ENCODE peak calls at places on chromosomes 12 and 14, in five cellular contexts. M, S, R, A and N are unnamed samples.

GRCh38 chr14:36451346-36452065 is 68.5 kb downstream of the NKX2-1 start:
- DNase-seq in M (peak), S (no peak), R (no peak), A (no peak), N (no peak)

GRCh38 chr14:95471526-95472304 is 44.7 kb downstream of the SYNE3 start:
- DNase-seq in M (no peak), S (no peak), R (no peak), A (no peak), N (no peak)

GRCh38 chr12:88472775-88473174 is 107.5 kb downstream of the KITLG start:
- DNase-seq in M (peak), S (no peak), R (no peak), A (no peak), N (no peak)

GRCh38 chr12:53938276-53939140 is at the start of gene HOXC13:
- DNase-seq in M (peak), S (peak), R (peak), A (no peak), N (peak)

GRCh38 chr12:1696800-1697199 is 5.9 kb downstream of the ADIPOR2 start:
- DNase-seq in M (no peak), S (no peak), R (no peak), A (no peak), N (no peak)

GRCh38 chr14:31936100-31936499 is 141.0 kb upstream of the ARHGAP5 start:
- DNase-seq in M (no peak), S (no peak), R (no peak), A (no peak), N (no peak)

GRCh38 chr14:32244404-32244803 is 41.3 kb upstream of the RNU6-8 start:
- DNase-seq in M (no peak), S (no peak), R (no peak), A (no peak), N (no peak)

GRCh38 chr12:666766-667308 is 3.6 kb upstream of the NINJ2 start:
- DNase-seq in M (peak), S (peak), R (no peak), A (peak), N (peak)

GRCh38 chr12:62934799-62935674 is at the start of gene PPM1H:
- DNase-seq in M (no peak), S (peak), R (peak), A (peak), N (peak)

GRCh38 chr14:49892301-49892635 is 614 bp upstream of the ARF6 start:
- DNase-seq in M (peak), S (peak), R (peak), A (peak), N (peak)

GRCh38 chr12:69329669-69330428 is 18.3 kb upstream of the LYZ start:
- DNase-seq in M (no peak), S (no peak), R (no peak), A (no peak), N (no peak)

GRCh38 chr14:66624319-66624937 is 116.5 kb downstream of the GPHN start:
- DNase-seq in M (peak), S (peak), R (peak), A (no peak), N (peak)

GRCh38 chr12:21538259-21538658 is 12.2 kb downstream of the SPX start:
- DNase-seq in M (peak), S (no peak), R (no peak), A (no peak), N (no peak)

GRCh38 chr14:41642402-41643195 is 35.9 kb downstream of the LRFN5 start:
- DNase-seq in M (no peak), S (peak), R (no peak), A (no peak), N (no peak)

GRCh38 chr12:4202918-4203317 is 70.6 kb upstream of the CCND2 start:
- DNase-seq in M (no peak), S (no peak), R (no peak), A (no peak), N (no peak)

GRCh38 chr12:103627189-103627855 is 40.2 kb downstream of the STAB2 start:
- DNase-seq in M (no peak), S (no peak), R (no peak), A (no peak), N (no peak)

GRCh38 chr12:46372131-46372851 is at the start of gene SLC38A2:
- DNase-seq in M (peak), S (peak), R (peak), A (peak), N (peak)

GRCh38 chr14:51719970-51720369 is 68.3 kb downstream of the FRMD6 start:
- DNase-seq in M (no peak), S (no peak), R (no peak), A (no peak), N (no peak)

GRCh38 chr12:2895511-2895910 is 4.8 kb downstream of the TULP3 start:
- DNase-seq in M (peak), S (peak), R (no peak), A (no peak), N (no peak)

GRCh38 chr12:66066071-66066928 is 64.2 kb downstream of the LLPH start:
- DNase-seq in M (no peak), S (peak), R (peak), A (no peak), N (no peak)

GRCh38 chr12:38904932-38905479 is 385 bp downstream of the CPNE8 start:
- DNase-seq in M (peak), S (peak), R (peak), A (peak), N (peak)

GRCh38 chr14:62081012-62081612 is 318.9 kb downstream of the SNAPC1 start:
- DNase-seq in M (no peak), S (no peak), R (peak), A (no peak), N (peak)

GRCh38 chr12:125125271-125125670 is 60.0 kb downstream of the AACS start:
- DNase-seq in M (no peak), S (no peak), R (no peak), A (no peak), N (no peak)

GRCh38 chr14:54366726-54367707 is 29.8 kb upstream of the CDKN3 start:
- DNase-seq in M (peak), S (peak), R (peak), A (no peak), N (no peak)

GRCh38 chr12:13223176-13223806 is 26.8 kb downstream of the EMP1 start:
- DNase-seq in M (peak), S (peak), R (no peak), A (no peak), N (no peak)

GRCh38 chr14:103056322-103057027 is 874 bp downstream of the CDC42BPB start:
- DNase-seq in M (peak), S (peak), R (no peak), A (peak), N (no peak)

GRCh38 chr12:47935196-47935595 is 28.2 kb upstream of the TMEM106C start:
- DNase-seq in M (no peak), S (peak), R (no peak), A (no peak), N (no peak)

GRCh38 chr12:50934371-50934851 is 17.9 kb upstream of the HIGD1C start:
- DNase-seq in M (peak), S (peak), R (no peak), A (no peak), N (no peak)

GRCh38 chr12:120141336-120141735 is 24.8 kb upstream of the RAB35 start:
- DNase-seq in M (no peak), S (no peak), R (no peak), A (no peak), N (no peak)

GRCh38 chr12:29517265-29517664 is 19.8 kb upstream of the OVCH1 start:
- DNase-seq in M (no peak), S (no peak), R (no peak), A (no peak), N (no peak)
- TF ChIP-seq CTCF in M (no peak), S (no peak), R (no peak), A (no peak), N (no peak)

GRCh38 chr12:105935106-105935505 is 203.6 kb downstream of the NUAK1 start:
- DNase-seq in M (peak), S (peak), R (no peak), A (no peak), N (no peak)
- TF ChIP-seq CTCF in M (no peak), S (no peak), R (no peak), A (no peak), N (no peak)

DNA sequence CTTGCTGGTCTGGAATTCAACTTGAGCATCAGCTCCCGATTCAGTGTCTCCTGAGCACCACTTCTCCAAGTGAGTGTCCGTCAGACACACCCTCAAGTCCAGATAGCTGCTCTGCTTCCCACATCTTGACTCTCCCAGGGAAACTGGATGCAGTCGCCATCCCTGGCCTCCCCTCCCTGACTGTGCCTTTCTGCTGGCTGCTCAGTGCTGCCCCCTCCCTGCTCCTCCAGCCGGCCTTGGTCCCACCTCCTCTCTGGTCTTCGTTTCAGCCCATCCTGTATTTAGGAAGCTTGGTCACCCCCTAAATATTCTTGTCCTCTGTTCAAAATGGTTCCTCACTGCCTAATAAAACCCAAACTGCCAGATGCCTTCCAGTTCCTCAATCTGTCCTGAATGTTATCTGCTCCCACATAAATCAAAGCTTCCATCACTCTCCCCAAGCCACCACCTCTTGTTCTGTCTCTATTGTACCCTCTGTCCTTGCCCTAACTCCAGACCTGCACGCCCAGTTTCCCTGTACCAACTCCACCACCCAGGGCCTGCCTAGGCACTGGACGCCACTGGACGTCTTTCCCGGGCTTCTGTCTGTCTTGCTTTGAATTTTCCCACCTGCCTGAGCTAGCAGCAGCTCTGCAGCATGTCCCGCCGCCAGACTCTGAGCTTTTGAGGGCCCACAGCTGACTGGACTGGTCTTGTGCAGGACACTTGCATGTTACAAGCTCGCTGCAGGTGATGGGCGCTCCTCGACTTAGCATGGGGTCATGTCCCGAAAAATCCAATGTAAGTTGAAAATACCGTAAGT is 33.8 kb downstream of the CCDC92 start:
- DNase-seq in M (no peak), S (no peak), R (no peak), A (peak), N (no peak)
- TF ChIP-seq CTCF in M (peak), S (peak), R (peak), A (no peak), N (peak)

GRCh38 chr14:63493246-63493645 is 49.9 kb downstream of the PPP2R5E start:
- DNase-seq in M (peak), S (peak), R (no peak), A (no peak), N (peak)
- TF ChIP-seq CTCF in M (peak), S (no peak), R (no peak), A (no peak), N (no peak)

DNA sequence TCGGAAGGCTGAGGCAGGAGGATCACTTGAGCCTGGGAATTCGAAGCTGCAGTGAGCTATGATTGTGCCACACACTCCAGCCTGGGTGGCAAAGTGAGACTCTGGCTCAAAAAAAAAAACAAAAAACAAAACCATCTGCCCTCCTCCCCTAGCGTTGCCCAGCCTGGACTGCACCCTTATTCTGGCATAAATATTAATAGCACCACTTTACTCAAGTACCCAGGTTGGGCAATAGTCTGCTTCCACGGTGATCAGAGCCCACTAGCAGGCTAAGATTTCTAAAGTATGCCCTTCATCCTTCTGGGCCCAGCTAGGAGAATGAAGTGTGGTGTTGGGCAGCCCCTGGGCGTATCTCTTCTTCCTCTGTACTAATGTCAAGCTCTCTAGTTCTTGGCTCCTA is 33.3 kb downstream of the KCTD10 start:
- DNase-seq in M (no peak), S (no peak), R (no peak), A (no peak), N (no peak)
- TF ChIP-seq CTCF in M (no peak), S (no peak), R (no peak), A (no peak), N (no peak)

DNA sequence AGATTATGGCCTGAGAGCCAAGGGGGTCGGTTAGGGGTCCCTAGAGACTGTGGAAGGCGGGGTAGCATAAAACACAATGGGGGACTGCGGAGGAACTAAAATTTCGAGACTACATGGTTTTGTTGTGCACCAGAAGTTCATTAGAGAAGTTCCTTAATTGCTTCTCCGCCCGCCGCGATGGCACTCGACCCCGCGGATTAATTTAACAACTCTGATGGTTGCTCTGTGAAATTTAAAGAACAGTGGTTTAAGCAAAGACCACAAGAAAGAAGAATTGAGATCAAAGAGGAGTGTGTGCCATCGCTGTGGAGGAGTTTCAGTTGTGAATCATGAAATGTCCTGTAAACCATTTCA is 1.4 kb upstream of the CCDC88C start:
- DNase-seq in M (no peak), S (no peak), R (no peak), A (no peak), N (no peak)
- TF ChIP-seq CTCF in M (no peak), S (no peak), R (no peak), A (no peak), N (no peak)

GRCh38 chr12:20125259-20125919 is 242.9 kb upstream of the PDE3A start:
- DNase-seq in M (no peak), S (peak), R (no peak), A (no peak), N (no peak)

GRCh38 chr12:20120296-20120695 is 248.0 kb upstream of the PDE3A start:
- DNase-seq in M (peak), S (peak), R (no peak), A (no peak), N (no peak)

GRCh38 chr12:20123465-20123864 is 244.9 kb upstream of the PDE3A start:
- DNase-seq in M (no peak), S (no peak), R (no peak), A (no peak), N (no peak)

GRCh38 chr12:20127401-20127800 is 240.9 kb upstream of the PDE3A start:
- DNase-seq in M (peak), S (peak), R (no peak), A (no peak), N (no peak)

DNA sequence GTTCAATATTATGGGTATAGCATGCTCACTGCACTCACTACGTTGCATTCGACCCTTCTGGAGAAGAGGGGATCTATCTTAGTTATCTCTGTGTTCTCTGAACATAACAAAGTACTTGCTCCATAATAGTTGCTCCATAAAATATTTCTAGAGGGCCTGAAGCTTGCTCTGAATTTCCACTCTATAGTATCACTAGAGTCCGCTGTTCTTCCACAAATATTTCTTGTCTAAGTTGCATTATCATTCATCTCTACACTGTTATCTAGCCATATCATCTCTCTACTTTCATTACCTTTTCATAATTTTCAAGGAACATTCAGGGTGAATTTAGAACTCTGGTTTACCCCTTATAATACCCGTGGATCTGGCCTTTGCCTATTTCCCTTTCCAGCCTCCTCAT is 246.1 kb upstream of the PDE3A start:
- DNase-seq in M (no peak), S (no peak), R (no peak), A (no peak), N (no peak)
- TF ChIP-seq CTCF in M (no peak), S (no peak), R (no peak), A (no peak), N (no peak)

GRCh38 chr14:48398675-48399282 is 723.4 kb upstream of the MDGA2 start:
- DNase-seq in M (peak), S (peak), R (peak), A (no peak), N (peak)
- TF ChIP-seq CTCF in M (peak), S (peak), R (peak), A (peak), N (peak)